ENCODE peak calls at places on chromosomes 5 and 9, in seven cellular contexts. One of them, this sample, is unnamed.

GRCh38 chr9:4137755-4138154 is 162.1 kb downstream of the GLIS3 start:
- DNase-seq in cardiac fibroblast: peak
- DNase-seq in fibroblast of the aortic adventitia: peak
- DNase-seq in A549: peak
- DNase-seq in upper lobe of right lung: no peak
- DNase-seq in GM23338: no peak
- DNase-seq in colonic mucosa: no peak
- DNase-seq in this sample: peak

GRCh38 chr9:131485728-131486381 is 16.9 kb upstream of the POMT1 start:
- DNase-seq in cardiac fibroblast: no peak
- DNase-seq in fibroblast of the aortic adventitia: no peak
- DNase-seq in A549: no peak
- DNase-seq in upper lobe of right lung: no peak
- DNase-seq in GM23338: no peak
- DNase-seq in colonic mucosa: no peak
- DNase-seq in this sample: no peak

GRCh38 chr5:9047932-9048331 is 497.9 kb downstream of the SEMA5A start:
- DNase-seq in cardiac fibroblast: no peak
- DNase-seq in fibroblast of the aortic adventitia: no peak
- DNase-seq in A549: no peak
- DNase-seq in upper lobe of right lung: no peak
- DNase-seq in GM23338: no peak
- DNase-seq in colonic mucosa: no peak
- DNase-seq in this sample: no peak

GRCh38 chr9:126860077-126860756 is at the start of gene ZBTB34:
- DNase-seq in cardiac fibroblast: peak
- DNase-seq in fibroblast of the aortic adventitia: peak
- DNase-seq in A549: peak
- DNase-seq in upper lobe of right lung: peak
- DNase-seq in GM23338: peak
- DNase-seq in colonic mucosa: peak
- DNase-seq in this sample: no peak

GRCh38 chr9:95250462-95251058 is 66.9 kb downstream of the FANCC start:
- DNase-seq in cardiac fibroblast: no peak
- DNase-seq in fibroblast of the aortic adventitia: no peak
- DNase-seq in A549: no peak
- DNase-seq in upper lobe of right lung: no peak
- DNase-seq in GM23338: no peak
- DNase-seq in colonic mucosa: no peak
- DNase-seq in this sample: no peak

GRCh38 chr9:118829334-118829733 is 539.9 kb downstream of the BRINP1 start:
- DNase-seq in cardiac fibroblast: no peak
- DNase-seq in fibroblast of the aortic adventitia: no peak
- DNase-seq in A549: no peak
- DNase-seq in upper lobe of right lung: no peak
- DNase-seq in GM23338: peak
- DNase-seq in colonic mucosa: no peak
- DNase-seq in this sample: no peak

GRCh38 chr5:43017438-43017820 is 22.7 kb downstream of the ANXA2R start:
- DNase-seq in cardiac fibroblast: peak
- DNase-seq in fibroblast of the aortic adventitia: no peak
- DNase-seq in A549: no peak
- DNase-seq in upper lobe of right lung: no peak
- DNase-seq in GM23338: no peak
- DNase-seq in colonic mucosa: peak
- DNase-seq in this sample: peak

GRCh38 chr5:156892223-156892622 is 42.1 kb downstream of the PPP1R2B start:
- DNase-seq in cardiac fibroblast: no peak
- DNase-seq in fibroblast of the aortic adventitia: no peak
- DNase-seq in A549: no peak
- DNase-seq in upper lobe of right lung: no peak
- DNase-seq in GM23338: peak
- DNase-seq in colonic mucosa: no peak
- DNase-seq in this sample: no peak

GRCh38 chr5:92518318-92518913 is 1062.6 kb downstream of the NR2F1-AS1 start:
- DNase-seq in cardiac fibroblast: peak
- DNase-seq in fibroblast of the aortic adventitia: peak
- DNase-seq in A549: peak
- DNase-seq in upper lobe of right lung: no peak
- DNase-seq in GM23338: peak
- DNase-seq in colonic mucosa: no peak
- DNase-seq in this sample: peak

GRCh38 chr5:123719004-123719403 is 207.0 kb downstream of the CSNK1G3 start:
- DNase-seq in cardiac fibroblast: no peak
- DNase-seq in fibroblast of the aortic adventitia: peak
- DNase-seq in A549: no peak
- DNase-seq in upper lobe of right lung: no peak
- DNase-seq in GM23338: peak
- DNase-seq in colonic mucosa: no peak
- DNase-seq in this sample: peak

GRCh38 chr9:121564861-121565260 is 65.2 kb upstream of the GGTA1 start:
- DNase-seq in cardiac fibroblast: no peak
- DNase-seq in fibroblast of the aortic adventitia: no peak
- DNase-seq in A549: no peak
- DNase-seq in upper lobe of right lung: no peak
- DNase-seq in GM23338: no peak
- DNase-seq in colonic mucosa: no peak
- DNase-seq in this sample: no peak

GRCh38 chr5:91499943-91500531 is 116.9 kb upstream of the ARRDC3 start:
- DNase-seq in cardiac fibroblast: peak
- DNase-seq in fibroblast of the aortic adventitia: peak
- DNase-seq in A549: peak
- DNase-seq in upper lobe of right lung: no peak
- DNase-seq in GM23338: peak
- DNase-seq in colonic mucosa: no peak
- DNase-seq in this sample: peak

GRCh38 chr5:82820958-82821880 is 256.0 kb downstream of the TMEM167A start:
- DNase-seq in cardiac fibroblast: no peak
- DNase-seq in fibroblast of the aortic adventitia: no peak
- DNase-seq in A549: no peak
- DNase-seq in upper lobe of right lung: no peak
- DNase-seq in GM23338: no peak
- DNase-seq in colonic mucosa: no peak
- DNase-seq in this sample: no peak

GRCh38 chr9:99931155-99931840 is 24.8 kb downstream of the STX17 start:
- DNase-seq in cardiac fibroblast: no peak
- DNase-seq in fibroblast of the aortic adventitia: peak
- DNase-seq in A549: no peak
- DNase-seq in upper lobe of right lung: no peak
- DNase-seq in GM23338: no peak
- DNase-seq in colonic mucosa: no peak
- DNase-seq in this sample: peak

GRCh38 chr5:19555876-19556275 is 432.1 kb downstream of the CDH18 start:
- DNase-seq in cardiac fibroblast: no peak
- DNase-seq in fibroblast of the aortic adventitia: no peak
- DNase-seq in A549: no peak
- DNase-seq in upper lobe of right lung: no peak
- DNase-seq in GM23338: no peak
- DNase-seq in colonic mucosa: no peak
- DNase-seq in this sample: no peak

GRCh38 chr5:82105457-82105856 is 133.6 kb downstream of the ATG10 start:
- DNase-seq in cardiac fibroblast: no peak
- DNase-seq in fibroblast of the aortic adventitia: peak
- DNase-seq in A549: peak
- DNase-seq in upper lobe of right lung: no peak
- DNase-seq in GM23338: no peak
- DNase-seq in colonic mucosa: no peak
- DNase-seq in this sample: no peak

GRCh38 chr5:149113669-149114068 is 27.6 kb upstream of the ABLIM3 start:
- DNase-seq in cardiac fibroblast: peak
- DNase-seq in fibroblast of the aortic adventitia: peak
- DNase-seq in A549: no peak
- DNase-seq in upper lobe of right lung: no peak
- DNase-seq in GM23338: no peak
- DNase-seq in colonic mucosa: no peak
- DNase-seq in this sample: peak

GRCh38 chr9:72661401-72662135 is 140.2 kb downstream of the TMC1 start:
- DNase-seq in cardiac fibroblast: peak
- DNase-seq in fibroblast of the aortic adventitia: peak
- DNase-seq in A549: no peak
- DNase-seq in upper lobe of right lung: no peak
- DNase-seq in GM23338: no peak
- DNase-seq in colonic mucosa: no peak
- DNase-seq in this sample: peak

GRCh38 chr9:93677061-93677571 is 100.7 kb downstream of the PHF2 start:
- DNase-seq in cardiac fibroblast: no peak
- DNase-seq in fibroblast of the aortic adventitia: no peak
- DNase-seq in A549: no peak
- DNase-seq in upper lobe of right lung: peak
- DNase-seq in GM23338: no peak
- DNase-seq in colonic mucosa: peak
- DNase-seq in this sample: no peak

GRCh38 chr5:169161022-169161680 is 139.8 kb downstream of the SLIT3 start:
- DNase-seq in cardiac fibroblast: peak
- DNase-seq in fibroblast of the aortic adventitia: peak
- DNase-seq in A549: peak
- DNase-seq in upper lobe of right lung: no peak
- DNase-seq in GM23338: peak
- DNase-seq in colonic mucosa: peak
- DNase-seq in this sample: peak

GRCh38 chr5:130708744-130709143 is 456.3 kb downstream of the HINT1 start:
- DNase-seq in cardiac fibroblast: peak
- DNase-seq in fibroblast of the aortic adventitia: no peak
- DNase-seq in A549: no peak
- DNase-seq in upper lobe of right lung: no peak
- DNase-seq in GM23338: no peak
- DNase-seq in colonic mucosa: no peak
- DNase-seq in this sample: no peak

GRCh38 chr9:22111871-22112247 is 102.8 kb upstream of the CDKN2B start:
- DNase-seq in cardiac fibroblast: peak
- DNase-seq in fibroblast of the aortic adventitia: peak
- DNase-seq in A549: no peak
- DNase-seq in upper lobe of right lung: no peak
- DNase-seq in GM23338: no peak
- DNase-seq in colonic mucosa: no peak
- DNase-seq in this sample: peak

GRCh38 chr5:139445325-139446170 is 6.2 kb upstream of the DNAJC18 start:
- DNase-seq in cardiac fibroblast: peak
- DNase-seq in fibroblast of the aortic adventitia: peak
- DNase-seq in A549: no peak
- DNase-seq in upper lobe of right lung: peak
- DNase-seq in GM23338: no peak
- DNase-seq in colonic mucosa: no peak
- DNase-seq in this sample: peak

GRCh38 chr9:121638901-121639592 is 12.4 kb upstream of the DAB2IP start:
- DNase-seq in cardiac fibroblast: no peak
- DNase-seq in fibroblast of the aortic adventitia: no peak
- DNase-seq in A549: no peak
- DNase-seq in upper lobe of right lung: no peak
- DNase-seq in GM23338: no peak
- DNase-seq in colonic mucosa: no peak
- DNase-seq in this sample: no peak

GRCh38 chr5:10289353-10289752 is 18.3 kb downstream of the CMBL start:
- DNase-seq in cardiac fibroblast: peak
- DNase-seq in fibroblast of the aortic adventitia: peak
- DNase-seq in A549: no peak
- DNase-seq in upper lobe of right lung: no peak
- DNase-seq in GM23338: no peak
- DNase-seq in colonic mucosa: peak
- DNase-seq in this sample: peak

GRCh38 chr5:14449052-14449661 is 132.4 kb upstream of the OTULINL start:
- DNase-seq in cardiac fibroblast: peak
- DNase-seq in fibroblast of the aortic adventitia: peak
- DNase-seq in A549: no peak
- DNase-seq in upper lobe of right lung: no peak
- DNase-seq in GM23338: no peak
- DNase-seq in colonic mucosa: peak
- DNase-seq in this sample: peak

GRCh38 chr5:139980765-139981164 is 62.3 kb downstream of the NRG2 start:
- DNase-seq in cardiac fibroblast: no peak
- DNase-seq in fibroblast of the aortic adventitia: no peak
- DNase-seq in A549: no peak
- DNase-seq in upper lobe of right lung: no peak
- DNase-seq in GM23338: no peak
- DNase-seq in colonic mucosa: no peak
- DNase-seq in this sample: no peak

GRCh38 chr9:116686135-116686534 is 970 bp upstream of the TRIM32 start:
- DNase-seq in cardiac fibroblast: no peak
- DNase-seq in fibroblast of the aortic adventitia: no peak
- DNase-seq in A549: no peak
- DNase-seq in upper lobe of right lung: no peak
- DNase-seq in GM23338: no peak
- DNase-seq in colonic mucosa: no peak
- DNase-seq in this sample: no peak
- H3K4me3 ChIP-seq in cardiac fibroblast: no peak
- H3K4me3 ChIP-seq in fibroblast of the aortic adventitia: peak
- H3K4me3 ChIP-seq in A549: peak
- H3K4me3 ChIP-seq in upper lobe of right lung: peak
- H3K4me3 ChIP-seq in GM23338: peak
- H3K4me3 ChIP-seq in colonic mucosa: no peak
- H3K4me3 ChIP-seq in this sample: peak

GRCh38 chr9:114155967-114156294 is 594 bp downstream of the COL27A1 start:
- DNase-seq in cardiac fibroblast: no peak
- DNase-seq in fibroblast of the aortic adventitia: no peak
- DNase-seq in A549: no peak
- DNase-seq in upper lobe of right lung: no peak
- DNase-seq in GM23338: peak
- DNase-seq in colonic mucosa: no peak
- DNase-seq in this sample: no peak
- TF ChIP-seq CTCF in cardiac fibroblast: no peak
- TF ChIP-seq CTCF in fibroblast of the aortic adventitia: no peak
- TF ChIP-seq CTCF in A549: no peak
- TF ChIP-seq CTCF in upper lobe of right lung: no peak
- TF ChIP-seq CTCF in GM23338: no peak
- TF ChIP-seq CTCF in colonic mucosa: no peak
- TF ChIP-seq CTCF in this sample: no peak

GRCh38 chr9:81022177-81022576 is 667.2 kb downstream of the TLE1 start:
- DNase-seq in cardiac fibroblast: peak
- DNase-seq in fibroblast of the aortic adventitia: no peak
- DNase-seq in A549: no peak
- DNase-seq in upper lobe of right lung: no peak
- DNase-seq in GM23338: no peak
- DNase-seq in colonic mucosa: no peak
- DNase-seq in this sample: peak
- H3K4me3 ChIP-seq in cardiac fibroblast: no peak
- H3K4me3 ChIP-seq in fibroblast of the aortic adventitia: no peak
- H3K4me3 ChIP-seq in A549: no peak
- H3K4me3 ChIP-seq in upper lobe of right lung: no peak
- H3K4me3 ChIP-seq in GM23338: no peak
- H3K4me3 ChIP-seq in colonic mucosa: no peak
- H3K4me3 ChIP-seq in this sample: no peak

DNA sequence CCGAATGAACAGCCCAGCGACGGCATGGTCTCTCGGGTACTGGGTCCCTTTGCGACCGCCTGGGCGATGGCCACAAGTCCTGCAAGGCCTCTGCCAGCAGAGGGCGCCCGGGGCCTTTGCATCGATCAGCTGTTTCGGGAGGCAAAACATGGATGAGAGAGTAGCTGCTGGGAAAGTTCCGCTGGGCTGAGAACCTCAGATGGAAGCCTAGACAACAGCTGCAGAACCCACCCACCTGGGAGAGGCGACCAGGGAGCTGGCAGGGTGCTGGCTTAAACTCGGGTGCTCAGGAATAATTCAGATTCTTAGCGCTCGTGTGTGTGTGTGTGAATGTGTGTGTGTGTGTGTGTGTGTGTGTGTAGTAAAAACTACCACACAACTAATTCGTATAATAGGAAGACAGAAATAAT is 50.0 kb downstream of the TRIM32 start:
- DNase-seq in cardiac fibroblast: peak
- DNase-seq in fibroblast of the aortic adventitia: peak
- DNase-seq in A549: peak
- DNase-seq in upper lobe of right lung: peak
- DNase-seq in GM23338: peak
- DNase-seq in colonic mucosa: peak
- DNase-seq in this sample: peak
- TF ChIP-seq CTCF in cardiac fibroblast: peak
- TF ChIP-seq CTCF in fibroblast of the aortic adventitia: peak
- TF ChIP-seq CTCF in A549: peak
- TF ChIP-seq CTCF in upper lobe of right lung: peak
- TF ChIP-seq CTCF in GM23338: peak
- TF ChIP-seq CTCF in colonic mucosa: peak
- TF ChIP-seq CTCF in this sample: peak

GRCh38 chr9:135702002-135702721 is at the start of gene KCNT1:
- DNase-seq in cardiac fibroblast: peak
- DNase-seq in fibroblast of the aortic adventitia: peak
- DNase-seq in A549: peak
- DNase-seq in upper lobe of right lung: peak
- DNase-seq in GM23338: peak
- DNase-seq in colonic mucosa: peak
- DNase-seq in this sample: peak
- H3K4me3 ChIP-seq in cardiac fibroblast: no peak
- H3K4me3 ChIP-seq in fibroblast of the aortic adventitia: no peak
- H3K4me3 ChIP-seq in A549: peak
- H3K4me3 ChIP-seq in upper lobe of right lung: no peak
- H3K4me3 ChIP-seq in GM23338: peak
- H3K4me3 ChIP-seq in colonic mucosa: no peak
- H3K4me3 ChIP-seq in this sample: no peak